ENCODE peak calls at places on chromosomes 2 and 18, in five cellular contexts. P, V, N, Q and T are unnamed samples.

GRCh38 chr18:8681196-8681595 is 24.2 kb upstream of the MTCL1 start:
- DNase-seq in Q (no peak), N (no peak), P (no peak), V (no peak), T (no peak)

GRCh38 chr2:38866773-38867443 is 8.8 kb downstream of the DHX57 start:
- DNase-seq in Q (peak; percentile 3), V (no peak), N (no peak), P (no peak), T (no peak)

GRCh38 chr2:54610700-54611099 is 112.8 kb upstream of the EML6 start:
- DNase-seq in N (no peak), Q (peak; percentile 64), V (no peak), P (no peak), T (no peak)

GRCh38 chr18:22547807-22548561 is 130.3 kb upstream of the CTAGE1 start:
- DNase-seq in Q (peak; percentile 75), N (no peak), P (no peak), V (no peak), T (no peak)

GRCh38 chr2:123791716-123792115 is 233.4 kb upstream of the CNTNAP5 start:
- DNase-seq in P (no peak), N (no peak), Q (no peak), V (no peak), T (no peak)

GRCh38 chr2:3911891-3912455 is 208.6 kb downstream of the DCDC2C start:
- DNase-seq in V (no peak), Q (no peak), P (no peak), N (no peak), T (no peak)

GRCh38 chr2:61090386-61090921 is 24.8 kb downstream of the SANBR start:
- DNase-seq in V (no peak), N (no peak), Q (peak; percentile 8), P (no peak), T (no peak)

GRCh38 chr2:226794077-226794670 is 5.4 kb downstream of the IRS1 start:
- DNase-seq in P (no peak), N (no peak), Q (peak; percentile 45), V (no peak), T (no peak)

GRCh38 chr2:172251231-172251630 is 148.5 kb upstream of the DLX2 start:
- DNase-seq in P (no peak), V (no peak), Q (peak; percentile 65), N (no peak), T (no peak)

GRCh38 chr2:25521665-25522387 is 151.6 kb downstream of the DTNB start:
- DNase-seq in P (no peak), V (peak; percentile 57), N (peak; percentile 47), Q (peak; percentile 78), T (no peak)